ENCODE peak calls at places on chromosomes 11 and 22, in six cellular contexts. One of them, this sample, is unnamed.

GRCh38 chr11:44747339-44747738 is 20.6 kb downstream of the TSPAN18 start:
- DNase-seq in SK-N-SH: no peak
- DNase-seq in stomach: no peak
- DNase-seq in K562: no peak
- DNase-seq in H1: no peak
- DNase-seq in transverse colon: no peak
- DNase-seq in this sample: no peak

GRCh38 chr11:13297917-13298356 is 20.3 kb downstream of the BMAL1 start:
- DNase-seq in K562: no peak
- DNase-seq in transverse colon: no peak
- DNase-seq in H1: no peak
- DNase-seq in SK-N-SH: no peak
- DNase-seq in stomach: no peak
- DNase-seq in this sample: no peak

GRCh38 chr22:24398409-24398808 is 29.0 kb upstream of the ADORA2A start:
- DNase-seq in H1: no peak
- DNase-seq in transverse colon: no peak
- DNase-seq in K562: no peak
- DNase-seq in stomach: no peak
- DNase-seq in SK-N-SH: no peak
- DNase-seq in this sample: no peak

GRCh38 chr11:86800076-86800955 is at the start of gene PRSS23:
- DNase-seq in H1: no peak
- DNase-seq in K562: peak
- DNase-seq in transverse colon: peak
- DNase-seq in stomach: peak
- DNase-seq in SK-N-SH: peak
- DNase-seq in this sample: peak

GRCh38 chr11:117478126-117478856 is 150.6 kb downstream of the CEP164 start:
- DNase-seq in K562: no peak
- DNase-seq in H1: no peak
- DNase-seq in SK-N-SH: no peak
- DNase-seq in stomach: no peak
- DNase-seq in transverse colon: peak
- DNase-seq in this sample: no peak

GRCh38 chr11:59141673-59142460 is 789 bp upstream of the FAM111A start:
- DNase-seq in H1: no peak
- DNase-seq in transverse colon: no peak
- DNase-seq in K562: no peak
- DNase-seq in stomach: no peak
- DNase-seq in SK-N-SH: no peak
- DNase-seq in this sample: no peak

GRCh38 chr11:10941429-10941828 is 83.6 kb upstream of the ZBED5 start:
- DNase-seq in SK-N-SH: no peak
- DNase-seq in transverse colon: no peak
- DNase-seq in K562: no peak
- DNase-seq in H1: no peak
- DNase-seq in stomach: no peak
- DNase-seq in this sample: peak

GRCh38 chr11:114775849-114776621 is 97.7 kb downstream of the NXPE2 start:
- DNase-seq in stomach: no peak
- DNase-seq in transverse colon: no peak
- DNase-seq in K562: no peak
- DNase-seq in SK-N-SH: peak
- DNase-seq in H1: no peak
- DNase-seq in this sample: no peak

GRCh38 chr22:35303029-35303624 is 3.4 kb downstream of the TOM1 start:
- DNase-seq in H1: no peak
- DNase-seq in transverse colon: no peak
- DNase-seq in stomach: no peak
- DNase-seq in SK-N-SH: no peak
- DNase-seq in K562: no peak
- DNase-seq in this sample: no peak

GRCh38 chr11:74276581-74276980 is 34.9 kb downstream of the P4HA3 start:
- DNase-seq in SK-N-SH: no peak
- DNase-seq in stomach: no peak
- DNase-seq in K562: no peak
- DNase-seq in H1: no peak
- DNase-seq in transverse colon: no peak
- DNase-seq in this sample: no peak

GRCh38 chr22:50621948-50622722 is 5.8 kb downstream of the ARSA start:
- DNase-seq in K562: no peak
- DNase-seq in transverse colon: peak
- DNase-seq in SK-N-SH: peak
- DNase-seq in stomach: peak
- DNase-seq in H1: no peak
- DNase-seq in this sample: no peak

GRCh38 chr22:29493636-29494035 is 13.6 kb downstream of the NEFH start:
- DNase-seq in H1: no peak
- DNase-seq in SK-N-SH: no peak
- DNase-seq in transverse colon: no peak
- DNase-seq in stomach: no peak
- DNase-seq in K562: no peak
- DNase-seq in this sample: no peak

GRCh38 chr11:113181094-113181493 is 133.3 kb upstream of the TTC12 start:
- DNase-seq in SK-N-SH: no peak
- DNase-seq in H1: no peak
- DNase-seq in K562: no peak
- DNase-seq in transverse colon: no peak
- DNase-seq in stomach: no peak
- DNase-seq in this sample: no peak

GRCh38 chr11:35267504-35267903 is 128.5 kb downstream of the CD44 start:
- DNase-seq in H1: no peak
- DNase-seq in SK-N-SH: no peak
- DNase-seq in K562: no peak
- DNase-seq in transverse colon: no peak
- DNase-seq in stomach: no peak
- DNase-seq in this sample: no peak

GRCh38 chr22:46905834-46906233 is 143.4 kb downstream of the TBC1D22A start:
- DNase-seq in H1: no peak
- DNase-seq in K562: no peak
- DNase-seq in stomach: peak
- DNase-seq in transverse colon: no peak
- DNase-seq in SK-N-SH: no peak
- DNase-seq in this sample: no peak

GRCh38 chr11:132126973-132127900 is 756.8 kb downstream of the NTM start:
- DNase-seq in H1: no peak
- DNase-seq in K562: no peak
- DNase-seq in transverse colon: peak
- DNase-seq in SK-N-SH: peak
- DNase-seq in stomach: no peak
- DNase-seq in this sample: peak

GRCh38 chr22:49469896-49470740 is 357.6 kb downstream of the BRD1 start:
- DNase-seq in H1: no peak
- DNase-seq in K562: no peak
- DNase-seq in transverse colon: no peak
- DNase-seq in stomach: no peak
- DNase-seq in SK-N-SH: no peak
- DNase-seq in this sample: no peak
- TF ChIP-seq EP300 in H1: no peak
- TF ChIP-seq EP300 in K562: no peak
- TF ChIP-seq EP300 in transverse colon: no peak
- TF ChIP-seq EP300 in stomach: no peak
- TF ChIP-seq EP300 in SK-N-SH: no peak
- TF ChIP-seq EP300 in this sample: no peak

GRCh38 chr22:44750481-44750880 is 1.9 kb upstream of the ARHGAP8 start:
- DNase-seq in transverse colon: no peak
- DNase-seq in stomach: no peak
- DNase-seq in H1: no peak
- DNase-seq in K562: no peak
- DNase-seq in SK-N-SH: no peak
- DNase-seq in this sample: no peak

GRCh38 chr22:44755418-44755817 is 3.0 kb downstream of the ARHGAP8 start:
- DNase-seq in transverse colon: no peak
- DNase-seq in H1: no peak
- DNase-seq in K562: no peak
- DNase-seq in stomach: no peak
- DNase-seq in SK-N-SH: no peak
- DNase-seq in this sample: no peak

GRCh38 chr22:44755000-44755399 is 2.6 kb downstream of the ARHGAP8 start:
- DNase-seq in transverse colon: no peak
- DNase-seq in SK-N-SH: no peak
- DNase-seq in stomach: no peak
- DNase-seq in K562: no peak
- DNase-seq in H1: no peak
- DNase-seq in this sample: no peak

GRCh38 chr22:44753189-44754042 is 1.0 kb downstream of the ARHGAP8 start:
- DNase-seq in stomach: no peak
- DNase-seq in SK-N-SH: no peak
- DNase-seq in transverse colon: no peak
- DNase-seq in H1: no peak
- DNase-seq in K562: no peak
- DNase-seq in this sample: no peak

DNA sequence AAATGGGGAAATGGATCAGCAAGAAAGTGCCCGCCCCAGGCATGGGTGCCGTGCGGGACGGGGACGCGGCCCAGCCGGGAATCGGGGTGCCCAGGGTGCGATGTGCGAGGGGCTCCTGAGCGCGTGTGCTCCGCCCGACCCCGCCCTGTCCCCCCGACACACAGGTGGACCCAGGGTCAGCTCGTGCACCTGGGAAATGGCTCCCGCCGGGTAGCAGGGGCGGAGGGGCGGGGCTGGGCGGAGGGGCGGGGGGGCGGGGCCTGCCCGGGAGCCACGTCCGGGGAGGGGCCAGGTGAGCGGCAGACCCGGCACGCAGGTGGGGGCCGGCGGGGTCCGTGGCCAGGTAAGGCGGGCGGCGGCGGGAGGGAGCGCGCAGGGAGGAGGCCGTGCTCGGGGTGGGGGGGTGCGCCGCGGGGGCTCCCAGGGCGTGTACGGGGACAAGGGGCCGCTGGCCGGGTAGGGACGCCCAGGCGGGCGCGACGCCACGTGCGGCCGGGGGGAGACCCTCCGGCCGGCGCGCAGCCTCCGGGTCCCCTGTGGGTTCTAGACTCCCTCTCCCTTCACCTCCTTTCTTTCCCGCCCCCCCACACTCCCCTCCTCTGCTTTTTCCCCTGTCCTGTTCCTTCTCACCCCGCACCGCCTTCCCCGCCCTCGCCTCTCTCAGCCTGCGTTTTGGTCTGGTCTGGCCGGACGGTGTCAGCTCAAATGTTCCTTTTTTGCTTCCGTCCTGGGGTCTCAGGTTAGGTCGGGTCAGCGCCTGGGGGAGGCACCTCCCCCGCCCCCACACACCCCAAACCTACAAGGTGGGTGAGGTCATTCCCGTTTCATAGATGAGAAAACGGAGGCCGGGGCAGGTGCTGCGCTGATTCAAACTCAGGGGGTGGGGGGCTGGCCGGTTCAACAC is at the start of gene ARHGAP8:
- DNase-seq in K562: peak
- DNase-seq in stomach: peak
- DNase-seq in H1: no peak
- DNase-seq in SK-N-SH: peak
- DNase-seq in transverse colon: peak
- DNase-seq in this sample: no peak
- H3K27ac ChIP-seq in K562: no peak
- H3K27ac ChIP-seq in stomach: peak
- H3K27ac ChIP-seq in H1: no peak
- H3K27ac ChIP-seq in SK-N-SH: no peak
- H3K27ac ChIP-seq in transverse colon: peak
- H3K27ac ChIP-seq in this sample: peak

GRCh38 chr11:109783017-109783416 is 310.2 kb upstream of the ZC3H12C start:
- DNase-seq in H1: no peak
- DNase-seq in transverse colon: no peak
- DNase-seq in SK-N-SH: no peak
- DNase-seq in K562: no peak
- DNase-seq in stomach: no peak
- DNase-seq in this sample: no peak

GRCh38 chr11:109784536-109784935 is 308.7 kb upstream of the ZC3H12C start:
- DNase-seq in H1: no peak
- DNase-seq in stomach: no peak
- DNase-seq in SK-N-SH: no peak
- DNase-seq in transverse colon: no peak
- DNase-seq in K562: no peak
- DNase-seq in this sample: no peak

GRCh38 chr11:109788969-109789490 is 304.2 kb upstream of the ZC3H12C start:
- DNase-seq in stomach: no peak
- DNase-seq in H1: no peak
- DNase-seq in K562: no peak
- DNase-seq in transverse colon: no peak
- DNase-seq in SK-N-SH: peak
- DNase-seq in this sample: no peak

GRCh38 chr11:109783842-109784241 is 309.4 kb upstream of the ZC3H12C start:
- DNase-seq in SK-N-SH: peak
- DNase-seq in K562: no peak
- DNase-seq in H1: no peak
- DNase-seq in transverse colon: peak
- DNase-seq in stomach: no peak
- DNase-seq in this sample: no peak

DNA sequence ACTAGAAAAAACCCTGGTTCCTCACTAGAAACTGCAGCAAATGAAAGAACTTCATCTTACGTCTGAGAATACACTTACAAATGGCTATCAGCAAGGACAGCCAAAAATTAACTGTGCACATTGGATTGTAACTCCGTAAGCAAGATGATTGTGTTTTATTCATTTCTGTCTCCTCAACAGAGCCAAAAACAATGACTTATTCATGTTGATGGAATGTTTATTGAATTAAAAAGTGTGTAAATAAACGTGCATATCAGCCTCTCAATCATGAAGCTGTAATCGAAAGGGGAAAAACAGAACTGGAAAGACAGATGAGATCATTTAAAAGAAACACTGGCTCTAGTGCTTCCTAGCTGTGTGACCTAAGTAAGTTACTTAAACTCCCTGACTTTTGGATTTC is 307.5 kb upstream of the ZC3H12C start:
- DNase-seq in H1: no peak
- DNase-seq in SK-N-SH: no peak
- DNase-seq in transverse colon: no peak
- DNase-seq in stomach: no peak
- DNase-seq in K562: no peak
- DNase-seq in this sample: no peak
- TF ChIP-seq POLR2AphosphoS5 in H1: no peak
- TF ChIP-seq POLR2AphosphoS5 in SK-N-SH: no peak
- TF ChIP-seq POLR2AphosphoS5 in transverse colon: no peak
- TF ChIP-seq POLR2AphosphoS5 in stomach: no peak
- TF ChIP-seq POLR2AphosphoS5 in K562: no peak
- TF ChIP-seq POLR2AphosphoS5 in this sample: no peak

GRCh38 chr11:16322190-16322589 is 34.2 kb downstream of the SOX6 start:
- DNase-seq in SK-N-SH: no peak
- DNase-seq in K562: no peak
- DNase-seq in stomach: no peak
- DNase-seq in transverse colon: no peak
- DNase-seq in H1: no peak
- DNase-seq in this sample: no peak

GRCh38 chr11:16317712-16318111 is 38.6 kb downstream of the SOX6 start:
- DNase-seq in transverse colon: no peak
- DNase-seq in SK-N-SH: no peak
- DNase-seq in H1: no peak
- DNase-seq in stomach: no peak
- DNase-seq in K562: no peak
- DNase-seq in this sample: no peak

GRCh38 chr11:16318320-16318719 is 38.0 kb downstream of the SOX6 start:
- DNase-seq in H1: no peak
- DNase-seq in transverse colon: no peak
- DNase-seq in SK-N-SH: no peak
- DNase-seq in stomach: no peak
- DNase-seq in K562: no peak
- DNase-seq in this sample: no peak

GRCh38 chr11:16326679-16327297 is 29.6 kb downstream of the SOX6 start:
- DNase-seq in SK-N-SH: no peak
- DNase-seq in H1: no peak
- DNase-seq in transverse colon: no peak
- DNase-seq in stomach: no peak
- DNase-seq in K562: no peak
- DNase-seq in this sample: no peak

GRCh38 chr11:16321148-16321547 is 35.2 kb downstream of the SOX6 start:
- DNase-seq in H1: no peak
- DNase-seq in SK-N-SH: no peak
- DNase-seq in K562: no peak
- DNase-seq in transverse colon: no peak
- DNase-seq in stomach: no peak
- DNase-seq in this sample: no peak
- TF ChIP-seq EP300 in H1: no peak
- TF ChIP-seq EP300 in SK-N-SH: no peak
- TF ChIP-seq EP300 in K562: no peak
- TF ChIP-seq EP300 in transverse colon: no peak
- TF ChIP-seq EP300 in stomach: no peak
- TF ChIP-seq EP300 in this sample: no peak